ENCODE peak calls at places on chromosomes 3 and 15, in five cellular contexts. J is EL, D is SJSA1, W is aorta, Y is hepatic stellate cell. X is an unnamed sample.

GRCh38 chr15:38758001-38758400 is 193.4 kb upstream of the RASGRP1 start:
- DNase-seq in J (peak), Y (peak), W (no peak), D (peak), X (peak)

GRCh38 chr3:138097192-138097829 is 18.1 kb downstream of the DZIP1L start:
- DNase-seq in W (no peak), J (no peak), D (no peak), Y (no peak), X (no peak)

GRCh38 chr3:136186330-136186729 is 9.8 kb downstream of the MSL2 start:
- DNase-seq in J (no peak), Y (no peak), W (no peak), D (no peak), X (no peak)

GRCh38 chr3:159865042-159865579 is 123.5 kb upstream of the IL12A start:
- DNase-seq in Y (no peak), D (peak), W (no peak), J (peak), X (peak)

GRCh38 chr3:49283997-49284396 is 7.0 kb upstream of the C3orf62 start:
- DNase-seq in D (no peak), J (no peak), Y (no peak), W (no peak), X (no peak)

GRCh38 chr3:88013592-88013991 is 45.2 kb downstream of the CGGBP1 start:
- DNase-seq in D (no peak), W (no peak), Y (no peak), J (no peak), X (no peak)

GRCh38 chr3:11672396-11672795 is 28.7 kb upstream of the VGLL4 start:
- DNase-seq in J (no peak), W (no peak), Y (no peak), D (no peak), X (no peak)

GRCh38 chr15:98952381-98952803 is 55.2 kb downstream of the PGPEP1L start:
- DNase-seq in D (no peak), J (no peak), W (no peak), Y (no peak), X (no peak)

GRCh38 chr3:107574650-107575049 is 51.9 kb downstream of the BBX start:
- DNase-seq in W (no peak), J (peak), Y (peak), D (no peak), X (peak)

GRCh38 chr15:49669288-49669687 is 48.4 kb downstream of the DTWD1 start:
- DNase-seq in W (no peak), J (no peak), Y (no peak), D (no peak), X (no peak)

GRCh38 chr3:190586631-190587000 is 72.7 kb downstream of the IL1RAP start:
- DNase-seq in W (no peak), Y (peak), D (peak), J (peak), X (peak)

GRCh38 chr3:107981471-107982111 is 109.2 kb downstream of the CD47 start:
- DNase-seq in D (no peak), Y (no peak), W (no peak), J (no peak), X (no peak)

GRCh38 chr3:24519368-24520100 is 24.9 kb upstream of the THRB start:
- DNase-seq in J (no peak), Y (no peak), W (no peak), D (peak), X (no peak)

GRCh38 chr15:56786966-56787365 is 53.7 kb upstream of the ZNF280D start:
- DNase-seq in J (no peak), D (no peak), W (no peak), Y (no peak), X (no peak)

GRCh38 chr15:62880278-62880677 is 162.3 kb upstream of the TPM1 start:
- DNase-seq in J (peak), D (no peak), Y (no peak), W (no peak), X (no peak)

GRCh38 chr15:94723801-94724200 is 492.4 kb downstream of the MCTP2 start:
- DNase-seq in J (no peak), D (no peak), W (no peak), Y (no peak), X (no peak)

GRCh38 chr3:46708401-46709146 is 7.4 kb downstream of the TMIE start:
- DNase-seq in Y (no peak), D (no peak), J (no peak), W (peak), X (no peak)